ENCODE peak calls at places on chromosome 18, in seven cellular contexts. P is body of pancreas, U is IMR-90, X is omental fat pad, B is neural progenitor cell, S is astrocyte of the cerebellum, R is epithelial cell of esophagus. M is an unnamed sample.
A peak's percentile ranks its signal among the peaks of the same experiment; 100 is the strongest.

GRCh38 chr18:24293254-24293653 is 104.4 kb downstream of the OSBPL1A start:
- DNase-seq in B (peak; percentile 10), U (no peak), S (no peak), X (no peak), P (no peak), R (no peak), M (no peak)

GRCh38 chr18:50405582-50406271 is 30.9 kb downstream of the SKA1 start:
- DNase-seq in X (no peak), P (no peak), R (no peak), B (peak; percentile 64), U (no peak), S (no peak), M (peak; percentile 25)

GRCh38 chr18:75161629-75162028 is 47.3 kb downstream of the PTGR3 start:
- DNase-seq in X (no peak), R (no peak), B (no peak), U (no peak), S (peak; percentile 15), P (no peak), M (no peak)

GRCh38 chr18:57445488-57446319 is 10.5 kb downstream of the ONECUT2 start:
- DNase-seq in U (no peak), B (peak; percentile 70), R (no peak), S (no peak), P (no peak), X (no peak), M (no peak)

GRCh38 chr18:54086046-54086802 is 138.2 kb downstream of the MBD2 start:
- DNase-seq in P (no peak), S (no peak), R (no peak), U (no peak), B (no peak), X (no peak), M (no peak)

GRCh38 chr18:8140841-8141501 is 468.3 kb upstream of the RAB12 start:
- DNase-seq in B (no peak), S (no peak), P (peak; percentile 16), X (no peak), R (peak; percentile 65), U (peak; percentile 82), M (no peak)

GRCh38 chr18:57586243-57587049 is at the start of gene FECH:
- DNase-seq in B (peak; percentile 66), S (peak; percentile 15), U (peak; percentile 71), P (peak; percentile 82), R (peak; percentile 72), X (peak; percentile 39), M (peak; percentile 75)

GRCh38 chr18:25310045-25310444 is 41.9 kb downstream of the ZNF521 start:
- DNase-seq in B (peak; percentile 24), R (peak; percentile 29), S (peak; percentile 55), P (no peak), X (no peak), U (peak; percentile 80), M (no peak)

GRCh38 chr18:5294113-5294617 is 1.4 kb downstream of the ZBTB14 start:
- DNase-seq in X (peak; percentile 35), U (peak; percentile 5), P (peak; percentile 73), S (no peak), R (peak; percentile 2), B (no peak), M (peak; percentile 46)

GRCh38 chr18:59357928-59358327 is 1.1 kb downstream of the LMAN1 start:
- DNase-seq in X (no peak), S (no peak), U (peak; percentile 92), P (peak; percentile 21), B (peak; percentile 13), R (peak; percentile 87), M (no peak)

GRCh38 chr18:79915161-79916127 is 36.0 kb downstream of the SLC66A2 start:
- DNase-seq in U (no peak), R (no peak), S (no peak), B (no peak), X (no peak), P (no peak), M (no peak)

GRCh38 chr18:3547891-3548615 is 98.1 kb downstream of the TGIF1 start:
- DNase-seq in R (no peak), X (no peak), P (no peak), S (no peak), U (no peak), B (no peak), M (no peak)

GRCh38 chr18:42296723-42297122 is 341.7 kb downstream of the PIK3C3 start:
- DNase-seq in S (peak; percentile 42), P (no peak), R (peak; percentile 6), X (no peak), B (no peak), U (no peak), M (no peak)

GRCh38 chr18:35415511-35416427 is 38.6 kb upstream of the ZNF396 start:
- DNase-seq in U (peak; percentile 5), X (no peak), B (no peak), R (no peak), P (no peak), S (no peak), M (no peak)

GRCh38 chr18:68121308-68121707 is 593.6 kb downstream of the TMX3 start:
- DNase-seq in B (peak; percentile 3), R (peak; percentile 23), S (no peak), U (peak; percentile 0), P (no peak), X (no peak), M (no peak)

GRCh38 chr18:8656226-8656625 is 47.0 kb downstream of the RAB12 start:
- DNase-seq in P (no peak), X (no peak), U (no peak), R (no peak), S (no peak), B (no peak), M (no peak)

GRCh38 chr18:32213693-32214092 is 23.9 kb downstream of the MEP1B start:
- DNase-seq in R (no peak), S (no peak), U (no peak), B (no peak), P (no peak), X (no peak), M (no peak)

GRCh38 chr18:32208012-32208411 is 18.2 kb downstream of the MEP1B start:
- DNase-seq in X (no peak), R (no peak), S (no peak), P (peak; percentile 36), U (no peak), B (no peak), M (no peak)

GRCh38 chr18:32209685-32210445 is 20.0 kb downstream of the MEP1B start:
- DNase-seq in P (no peak), B (no peak), R (no peak), X (no peak), S (no peak), U (no peak), M (no peak)
- TF ChIP-seq CTCF in P (no peak), B (no peak), R (no peak), X (no peak), S (no peak), U (no peak), M (no peak)

GRCh38 chr18:69492861-69493260 is 92.2 kb downstream of the DOK6 start:
- DNase-seq in U (no peak), S (no peak), X (no peak), B (no peak), R (no peak), P (no peak), M (no peak)

GRCh38 chr18:69490813-69491212 is 90.1 kb downstream of the DOK6 start:
- DNase-seq in P (no peak), X (no peak), B (no peak), U (peak; percentile 75), R (no peak), S (peak; percentile 13), M (no peak)

GRCh38 chr18:69491576-69491975 is 90.9 kb downstream of the DOK6 start:
- DNase-seq in R (no peak), B (no peak), U (no peak), S (no peak), X (no peak), P (no peak), M (no peak)

GRCh38 chr18:69487488-69488394 is 87.1 kb downstream of the DOK6 start:
- DNase-seq in P (no peak), R (no peak), U (no peak), X (no peak), S (no peak), B (no peak), M (no peak)

DNA sequence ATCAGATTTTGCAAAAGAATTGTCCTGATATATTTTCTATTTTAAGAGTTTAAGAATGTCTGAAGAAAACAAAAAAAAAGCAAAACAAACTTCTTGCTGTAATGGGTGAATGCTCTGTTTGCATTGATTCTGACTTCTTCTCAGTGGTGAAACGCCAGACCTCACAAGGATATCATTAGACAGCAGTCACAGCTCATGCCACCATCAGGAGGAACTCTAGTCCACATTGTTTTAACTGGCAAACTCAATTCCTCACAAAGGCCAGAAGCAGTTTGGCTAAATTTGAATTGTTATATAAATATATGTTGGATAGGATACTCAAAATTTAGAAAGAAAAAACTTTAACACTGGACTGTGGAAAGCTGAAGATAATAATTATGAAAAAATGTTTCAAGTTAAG is 89.4 kb downstream of the DOK6 start:
- DNase-seq in B (no peak), U (no peak), R (no peak), X (no peak), S (no peak), P (no peak), M (no peak)
- TF ChIP-seq CTCF in B (no peak), U (no peak), R (no peak), X (no peak), S (no peak), P (no peak), M (no peak)

GRCh38 chr18:74082476-74083070 is 65.1 kb downstream of the FBXO15 start:
- DNase-seq in R (peak; percentile 66), X (no peak), P (peak; percentile 38), B (peak; percentile 77), U (peak; percentile 63), S (no peak), M (peak; percentile 52)
- TF ChIP-seq CTCF in R (peak; percentile 49), X (no peak), P (peak; percentile 52), B (peak; percentile 62), U (peak; percentile 73), S (peak; percentile 43), M (peak; percentile 32)

DNA sequence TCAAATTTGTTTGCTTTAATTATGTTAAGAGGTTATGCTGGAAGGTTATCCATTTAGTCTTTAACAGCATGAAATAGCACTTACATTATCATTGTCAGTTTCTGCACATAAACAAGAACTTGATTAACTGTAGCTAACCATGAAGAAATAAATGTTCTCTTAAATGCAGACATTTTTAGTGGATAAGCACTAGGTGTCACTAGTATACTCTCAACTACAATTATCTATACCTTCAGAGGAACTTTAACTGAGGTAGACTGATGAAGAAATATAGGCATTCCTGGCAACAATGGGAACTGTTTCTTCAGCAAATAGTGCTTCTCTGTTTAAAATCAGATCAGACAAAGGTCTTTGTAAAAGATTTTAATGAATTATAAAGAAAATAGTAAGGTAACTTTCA is 178.8 kb upstream of the CHST9 start:
- DNase-seq in P (no peak), R (peak; percentile 50), U (no peak), B (no peak), X (no peak), S (peak; percentile 5), M (no peak)
- TF ChIP-seq CTCF in P (peak; percentile 33), R (peak; percentile 20), U (no peak), B (peak; percentile 62), X (no peak), S (peak; percentile 5), M (peak; percentile 33)

DNA sequence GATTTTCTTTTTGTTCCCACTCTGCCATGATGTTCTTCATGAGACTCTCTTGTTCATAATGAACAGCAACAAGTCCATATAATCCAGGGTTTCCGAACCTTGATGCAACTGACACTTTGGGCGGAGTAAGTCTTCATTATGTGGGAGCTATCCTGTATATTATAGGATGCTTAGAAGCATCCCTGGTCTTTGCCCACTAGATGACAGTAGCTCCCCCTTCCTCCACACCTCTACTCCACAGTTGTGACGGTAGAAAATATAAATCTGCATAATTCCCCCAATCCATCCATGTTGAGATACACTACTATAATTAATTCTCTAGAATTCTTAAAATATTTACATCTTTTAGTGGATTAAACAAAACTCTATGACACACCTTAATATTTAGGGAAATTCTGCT is 482.2 kb upstream of the CELF4 start:
- DNase-seq in R (no peak), P (no peak), B (no peak), S (no peak), U (no peak), X (no peak), M (no peak)
- TF ChIP-seq CTCF in R (no peak), P (no peak), B (peak; percentile 49), S (peak; percentile 4), U (no peak), X (no peak), M (no peak)